ENCODE peak calls at places on chromosomes 5 and 9, in nine cellular contexts. L is H54, U is right lobe of liver, I is ovary, O is thyroid gland, R is gastrocnemius medialis, H is Peyer's patch, C is body of pancreas, G is sigmoid colon. A is an unnamed sample.

GRCh38 chr9:138020120-138020794 is 142.7 kb downstream of the CACNA1B start:
- DNase-seq in U (no peak), I (no peak), O (peak), C (no peak), L (no peak), R (no peak), G (peak), H (peak), A (peak)

GRCh38 chr5:96736937-96737336 is 70.8 kb downstream of the ERAP1 start:
- DNase-seq in R (no peak), I (no peak), L (no peak), C (no peak), O (no peak), H (no peak), G (no peak), U (no peak), A (no peak)

GRCh38 chr5:72210913-72211670 is 103.8 kb downstream of the MAP1B start:
- DNase-seq in O (peak), R (no peak), G (no peak), H (no peak), C (peak), I (peak), L (peak), U (no peak), A (no peak)

GRCh38 chr5:81789033-81789432 is 38.1 kb upstream of the SSBP2 start:
- DNase-seq in R (peak), U (no peak), I (no peak), G (no peak), L (no peak), C (no peak), O (peak), H (no peak), A (peak)

GRCh38 chr5:126814721-126815404 is 37.9 kb downstream of the LMNB1 start:
- DNase-seq in I (no peak), C (no peak), G (no peak), O (no peak), L (no peak), U (no peak), H (no peak), R (no peak), A (no peak)

GRCh38 chr5:39870137-39870536 is 445.4 kb upstream of the DAB2 start:
- DNase-seq in C (no peak), I (no peak), G (no peak), L (no peak), O (no peak), U (no peak), R (no peak), H (no peak), A (no peak)

GRCh38 chr5:178143901-178144300 is 9.8 kb downstream of the NHP2 start:
- DNase-seq in G (peak), U (peak), R (peak), C (peak), I (peak), L (no peak), H (no peak), O (peak), A (no peak)

GRCh38 chr5:117681855-117682254 is 1107.2 kb upstream of the SEMA6A start:
- DNase-seq in C (no peak), R (no peak), U (no peak), I (no peak), G (no peak), H (no peak), O (no peak), L (no peak), A (no peak)

GRCh38 chr5:178533136-178533535 is 57.1 kb downstream of the COL23A1 start:
- DNase-seq in H (no peak), R (no peak), O (no peak), G (no peak), L (no peak), C (no peak), I (no peak), U (no peak), A (no peak)

GRCh38 chr9:132977626-132978450 is 656 bp upstream of the GFI1B start:
- DNase-seq in C (peak), U (peak), I (peak), G (no peak), O (peak), H (peak), R (no peak), L (peak), A (no peak)
- TF ChIP-seq POLR2A in C (no peak), U (no peak), I (no peak), G (no peak), O (no peak), H (no peak), R (no peak), L (no peak), A (no peak)

GRCh38 chr5:617896-618295 is 5.8 kb downstream of the CEP72 start:
- DNase-seq in I (no peak), R (no peak), L (no peak), G (peak), O (no peak), C (no peak), H (peak), U (no peak), A (peak)

GRCh38 chr5:618450-618849 is 6.3 kb downstream of the CEP72 start:
- DNase-seq in I (no peak), H (peak), U (no peak), C (peak), O (no peak), R (no peak), L (no peak), G (peak), A (peak)

GRCh38 chr5:620152-620551 is 8.0 kb downstream of the CEP72 start:
- DNase-seq in C (peak), U (peak), O (no peak), H (peak), L (no peak), R (no peak), I (no peak), G (peak), A (peak)

GRCh38 chr5:620586-621180 is 8.5 kb downstream of the CEP72 start:
- DNase-seq in G (peak), L (no peak), R (no peak), I (no peak), C (peak), O (no peak), H (peak), U (peak), A (peak)

GRCh38 chr5:619444-619843 is 7.3 kb downstream of the CEP72 start:
- DNase-seq in U (peak), L (no peak), I (no peak), H (no peak), R (no peak), C (peak), G (peak), O (no peak), A (peak)
- TF ChIP-seq POLR2A in U (no peak), L (no peak), I (no peak), H (no peak), R (no peak), C (no peak), G (no peak), O (no peak), A (no peak)

GRCh38 chr9:136110082-136111061 is 8.3 kb downstream of the TMEM250 start:
- DNase-seq in I (peak), L (no peak), R (no peak), O (no peak), G (no peak), U (no peak), H (no peak), C (no peak), A (peak)
- TF ChIP-seq POLR2A in I (no peak), L (no peak), R (no peak), O (no peak), G (no peak), U (no peak), H (no peak), C (no peak), A (no peak)

DNA sequence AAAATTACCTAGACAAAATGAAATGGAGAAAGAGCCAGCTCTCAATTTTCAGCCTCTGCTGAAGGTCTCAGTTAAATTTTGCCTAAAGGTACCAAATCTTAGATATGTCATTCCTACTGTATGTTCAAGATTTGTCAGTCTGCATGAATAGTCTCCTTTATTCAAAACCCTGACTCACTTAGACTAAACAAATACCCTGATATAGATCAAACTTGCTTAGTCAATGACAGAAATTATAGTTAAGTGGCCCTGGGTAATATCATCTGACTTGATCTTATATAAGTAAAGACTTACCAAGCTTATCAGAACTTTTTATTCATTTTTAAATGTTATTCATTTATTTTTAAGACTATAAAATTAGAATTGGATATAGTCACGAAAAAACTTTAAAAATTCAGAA is 12.2 kb downstream of the MEGF9 start:
- DNase-seq in H (no peak), I (no peak), L (no peak), O (no peak), G (no peak), R (no peak), C (no peak), U (no peak), A (no peak)
- TF ChIP-seq POLR2A in H (no peak), I (no peak), L (no peak), O (no peak), G (no peak), R (no peak), C (no peak), U (no peak), A (no peak)